ENCODE peak calls at places on chromosomes 6 and 20, in four cellular contexts. H, J, C and M are unnamed samples.

GRCh38 chr20:41643504-41643938 is 25.3 kb upstream of the CHD6 start:
- DNase-seq in H (no peak), C (peak), J (peak), M (peak)

GRCh38 chr6:7909323-7910276 is 988 bp downstream of the TXNDC5 start:
- DNase-seq in J (peak), C (peak), H (peak), M (peak)

GRCh38 chr20:36604952-36605308 is 649 bp upstream of the RAB5IF start:
- DNase-seq in C (peak), H (no peak), J (no peak), M (peak)

GRCh38 chr6:141829996-141830395 is 302.7 kb upstream of the GJE1 start:
- DNase-seq in J (no peak), C (no peak), H (no peak), M (no peak)

GRCh38 chr6:154602296-154602695 is 91.8 kb upstream of the CNKSR3 start:
- DNase-seq in J (no peak), C (no peak), H (no peak), M (no peak)

GRCh38 chr6:96841241-96841824 is 4.1 kb upstream of the GPR63 start:
- DNase-seq in C (no peak), J (peak), H (no peak), M (no peak)

GRCh38 chr6:165090206-165090605 is 219.2 kb downstream of the C6orf118 start:
- DNase-seq in C (no peak), H (no peak), J (peak), M (no peak)

GRCh38 chr6:12137480-12137879 is 125.4 kb downstream of the HIVEP1 start:
- DNase-seq in H (peak), J (peak), C (peak), M (peak)

GRCh38 chr6:157461000-157461915 is 80.3 kb downstream of the ZDHHC14 start:
- DNase-seq in H (no peak), C (no peak), J (no peak), M (peak)

GRCh38 chr20:43938932-43939761 is 24.5 kb downstream of the TOX2 start:
- DNase-seq in H (peak), C (peak), J (peak), M (peak)

GRCh38 chr6:161150566-161150965 is 123.3 kb downstream of the AGPAT4 start:
- DNase-seq in J (no peak), H (no peak), C (no peak), M (no peak)

GRCh38 chr6:111676383-111676782 is 70.7 kb upstream of the TRAF3IP2 start:
- DNase-seq in H (no peak), C (no peak), J (no peak), M (no peak)

GRCh38 chr6:30687659-30688431 is 1.4 kb upstream of the PPP1R18 start:
- DNase-seq in H (no peak), J (no peak), C (peak), M (no peak)

GRCh38 chr20:50293244-50294139 is 102.9 kb downstream of the CEBPB start:
- DNase-seq in C (no peak), J (no peak), H (no peak), M (no peak)

GRCh38 chr6:121809211-121809610 is 373.8 kb downstream of the GJA1 start:
- DNase-seq in J (no peak), C (no peak), H (no peak), M (no peak)

GRCh38 chr6:84348801-84349200 is 121.4 kb upstream of the CEP162 start:
- DNase-seq in C (no peak), J (no peak), H (no peak), M (no peak)

GRCh38 chr6:45655630-45656422 is 278.1 kb upstream of the SUPT3H start:
- DNase-seq in J (peak), C (no peak), H (peak), M (no peak)

GRCh38 chr6:12403201-12403826 is 113.2 kb downstream of the EDN1 start:
- DNase-seq in J (no peak), H (peak), C (no peak), M (no peak)

GRCh38 chr6:49497308-49497707 is 2.4 kb upstream of the GLYATL3 start:
- DNase-seq in H (no peak), J (no peak), C (no peak), M (no peak)

GRCh38 chr20:37804584-37805566 is 98.1 kb upstream of the VSTM2L start:
- DNase-seq in C (no peak), H (no peak), J (no peak), M (no peak)

GRCh38 chr6:63440594-63440993 is 120.8 kb upstream of the LGSN start:
- DNase-seq in H (no peak), C (no peak), J (no peak), M (no peak)

GRCh38 chr6:63444768-63445167 is 125.0 kb upstream of the LGSN start:
- DNase-seq in J (no peak), H (no peak), C (no peak), M (no peak)

GRCh38 chr6:63440057-63440456 is 120.3 kb upstream of the LGSN start:
- DNase-seq in J (no peak), H (no peak), C (peak), M (no peak)

GRCh38 chr6:63441266-63441956 is 121.6 kb upstream of the LGSN start:
- DNase-seq in H (no peak), C (no peak), J (no peak), M (no peak)

DNA sequence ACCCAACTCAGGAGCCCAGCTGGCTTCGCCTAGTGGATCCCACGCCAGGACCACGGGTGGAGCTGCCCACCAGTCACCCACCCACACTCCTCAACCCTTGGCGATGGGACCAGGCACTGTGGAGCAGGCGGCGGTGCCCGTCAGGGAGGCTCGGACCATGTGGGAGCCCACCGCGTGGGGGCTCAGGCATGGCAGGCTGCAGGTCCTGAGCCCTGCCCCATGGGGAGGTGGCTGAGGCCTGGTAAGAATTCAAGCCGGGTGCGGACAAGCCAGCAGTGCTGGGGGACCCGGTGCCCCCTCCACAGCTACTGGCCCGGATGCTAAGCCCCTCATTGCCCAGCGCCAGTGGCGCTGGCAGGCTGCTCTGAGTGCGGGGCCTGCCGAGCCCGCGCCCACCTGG is 123.1 kb upstream of the LGSN start:
- DNase-seq in J (no peak), H (no peak), C (no peak), M (no peak)
- TF ChIP-seq CTCF in J (no peak), H (no peak), C (no peak), M (no peak)

GRCh38 chr6:28839443-28840120 is 84.2 kb downstream of the TRIM27 start:
- DNase-seq in C (no peak), J (no peak), H (no peak), M (no peak)

GRCh38 chr6:28841290-28841689 is 82.5 kb downstream of the TRIM27 start:
- DNase-seq in J (no peak), C (no peak), H (no peak), M (no peak)

GRCh38 chr6:28838634-28839442 is 84.9 kb downstream of the TRIM27 start:
- DNase-seq in C (peak), H (peak), J (peak), M (peak)

DNA sequence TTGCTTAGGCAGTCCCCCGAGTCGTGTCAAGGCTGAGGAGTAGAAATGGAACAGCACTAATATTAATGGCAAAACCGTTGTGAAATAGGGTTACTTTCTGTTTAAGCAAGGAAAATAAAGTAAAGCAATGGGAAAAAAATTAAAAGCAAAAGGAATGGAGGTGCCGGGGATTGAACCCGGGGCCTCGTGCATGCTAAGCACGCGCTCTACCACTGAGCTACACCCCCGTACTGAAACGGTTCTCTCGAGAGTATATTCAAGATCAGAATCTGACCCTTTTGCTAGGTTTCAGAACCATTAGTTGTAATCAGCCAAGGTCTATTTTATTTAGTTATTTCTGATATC is 85.5 kb downstream of the TRIM27 start:
- DNase-seq in C (peak), H (peak), J (peak), M (peak)
- TF ChIP-seq CTCF in C (no peak), H (no peak), J (no peak), M (no peak)

GRCh38 chr6:52576054-52576391 is 837 bp downstream of the TRAM2 start:
- DNase-seq in C (no peak), J (no peak), H (no peak), M (peak)

GRCh38 chr6:52576392-52577021 is 353 bp downstream of the TRAM2 start:
- DNase-seq in C (peak), H (peak), J (peak), M (peak)

GRCh38 chr6:52575490-52575868 is 1.4 kb downstream of the TRAM2 start:
- DNase-seq in C (no peak), H (no peak), J (no peak), M (no peak)

GRCh38 chr6:52577778-52578473 is 1.1 kb upstream of the TRAM2 start:
- DNase-seq in C (no peak), J (no peak), H (no peak), M (no peak)

DNA sequence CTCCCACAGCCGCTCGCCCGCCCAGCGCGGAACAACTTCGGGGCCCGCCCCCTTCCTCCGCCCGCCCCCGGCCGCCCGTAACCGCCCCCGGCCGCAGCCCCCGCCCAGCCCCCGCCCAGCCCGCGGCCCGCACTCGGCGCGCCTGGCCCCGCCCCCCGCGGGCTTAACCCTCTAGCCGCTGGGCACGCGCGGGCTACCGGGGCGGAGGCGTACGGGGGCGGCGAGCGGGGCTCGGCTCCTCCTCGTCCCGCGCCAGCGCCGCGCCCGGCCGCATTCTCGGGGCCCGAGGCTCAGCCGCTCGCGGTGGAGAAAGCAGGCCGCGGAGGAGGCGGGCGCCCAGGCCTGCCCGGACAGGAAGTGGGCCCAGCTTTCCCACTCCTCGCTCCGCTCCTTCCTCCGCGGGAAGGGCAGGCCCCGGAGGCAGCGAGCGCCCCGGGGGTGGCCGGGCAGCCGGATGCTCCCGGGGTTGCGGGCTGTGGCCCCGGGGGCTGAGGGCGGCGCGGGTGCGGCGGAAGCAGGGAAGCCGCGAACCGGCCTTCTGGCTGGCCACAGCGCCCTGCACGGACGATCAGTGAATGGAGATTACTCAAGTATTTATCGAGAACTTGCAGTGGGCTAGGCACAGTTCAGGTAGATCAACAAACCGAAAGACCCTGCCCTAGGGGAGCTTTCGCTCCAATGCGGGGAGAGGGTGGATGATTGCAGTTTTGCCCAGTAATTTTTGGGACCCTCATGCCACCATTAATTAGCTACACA is at the start of gene TRAM2:
- DNase-seq in C (peak), J (peak), H (peak), M (peak)
- TF ChIP-seq CTCF in C (no peak), J (no peak), H (no peak), M (no peak)

GRCh38 chr6:139124887-139125672 is 9.8 kb upstream of the HECA start:
- DNase-seq in H (peak), J (peak), C (peak), M (peak)
- TF ChIP-seq CTCF in H (peak), J (peak), C (peak), M (no peak)

GRCh38 chr6:126848119-126848518 is 270.4 kb upstream of the RSPO3 start:
- DNase-seq in H (no peak), J (no peak), C (no peak), M (no peak)
- TF ChIP-seq CTCF in H (no peak), J (no peak), C (no peak), M (no peak)

GRCh38 chr20:53181866-53182376 is 209.8 kb downstream of the TSHZ2 start:
- DNase-seq in H (no peak), J (no peak), C (no peak), M (no peak)

GRCh38 chr20:53187402-53187801 is 215.2 kb downstream of the TSHZ2 start:
- DNase-seq in H (no peak), J (no peak), C (no peak), M (no peak)

GRCh38 chr20:53183181-53183580 is 211.0 kb downstream of the TSHZ2 start:
- DNase-seq in J (no peak), C (no peak), H (no peak), M (no peak)

GRCh38 chr20:53190225-53190624 is 218.1 kb downstream of the TSHZ2 start:
- DNase-seq in H (no peak), C (no peak), J (no peak), M (no peak)

DNA sequence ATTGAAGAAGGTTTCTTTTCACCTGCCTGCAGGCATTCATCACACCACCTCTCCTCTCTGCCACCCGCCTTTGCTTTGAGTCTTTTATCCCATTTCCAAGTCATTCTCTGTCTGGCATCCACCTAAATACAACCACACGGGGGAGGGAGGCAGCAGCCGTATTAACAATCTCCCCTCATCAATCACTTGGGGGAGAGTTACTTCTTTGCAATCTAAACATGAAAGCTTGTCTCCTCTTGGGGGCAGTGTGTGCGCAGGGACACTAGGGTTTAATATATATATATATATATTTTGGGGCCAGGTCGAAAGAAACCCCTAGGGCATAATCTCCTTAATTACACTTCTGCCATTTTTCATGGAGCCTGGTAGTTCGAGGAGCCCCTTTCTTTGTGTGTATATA is 214.5 kb downstream of the TSHZ2 start:
- DNase-seq in J (no peak), H (no peak), C (no peak), M (no peak)
- TF ChIP-seq CTCF in J (peak), H (no peak), C (no peak), M (no peak)

DNA sequence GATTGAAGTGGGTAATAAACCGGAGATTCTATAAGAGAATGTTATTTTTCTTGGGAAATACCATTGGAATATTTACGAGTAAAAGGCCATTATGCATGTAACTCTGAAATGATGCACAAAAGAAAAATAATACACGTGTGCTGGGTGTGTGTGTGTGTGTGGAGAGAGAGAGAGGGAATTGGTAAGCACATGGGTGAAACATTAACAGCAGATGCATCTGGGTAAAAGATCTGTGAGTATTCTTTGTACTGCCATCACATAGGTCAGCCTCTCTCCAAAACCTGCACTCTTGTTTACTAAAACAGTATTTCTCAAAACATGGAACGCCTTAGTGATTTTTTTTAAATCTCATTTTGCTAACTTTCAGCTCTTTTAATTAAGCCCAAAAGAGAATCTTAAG is 28.9 kb downstream of the EYA2 start:
- DNase-seq in J (no peak), H (no peak), C (no peak), M (no peak)
- TF ChIP-seq CTCF in J (no peak), H (no peak), C (no peak), M (no peak)

DNA sequence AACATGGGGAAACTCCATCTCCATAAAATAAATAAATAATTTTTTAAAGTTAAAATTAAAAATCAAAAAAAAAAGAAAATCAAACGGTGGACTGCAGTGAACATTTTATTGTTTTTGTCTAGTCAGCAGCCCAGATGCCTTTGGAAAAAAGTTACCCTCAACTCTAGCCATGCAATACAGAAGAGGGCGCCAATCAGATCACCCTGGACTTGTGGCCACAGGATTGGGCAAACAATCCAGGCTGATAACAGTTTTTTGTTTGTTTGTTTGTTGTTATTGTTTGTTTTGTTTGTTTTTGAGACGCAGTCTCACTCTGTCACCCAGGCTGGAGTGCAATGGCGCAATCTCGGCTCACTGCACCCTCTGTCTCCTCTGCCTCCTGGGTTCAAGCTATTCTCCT is 30.5 kb upstream of the NELFCD start:
- DNase-seq in J (no peak), H (no peak), C (no peak), M (no peak)
- TF ChIP-seq CTCF in J (no peak), H (no peak), C (no peak), M (no peak)

GRCh38 chr6:3001773-3002293 is 2.1 kb downstream of the NQO2 start:
- DNase-seq in H (peak), C (no peak), J (peak), M (peak)
- TF ChIP-seq CTCF in H (peak), C (peak), J (peak), M (peak)

GRCh38 chr6:170049641-170050491 is 241.0 kb downstream of the DLL1 start:
- DNase-seq in H (peak), J (no peak), C (peak), M (peak)
- TF ChIP-seq CTCF in H (no peak), J (no peak), C (no peak), M (no peak)